ENCODE peak calls at places on chromosomes 12 and 14, in five cellular contexts. J is HepG2, W is K562, K is SK-N-SH, F is GM12878. T is an unnamed sample. For H3K27me3, the result is how much of the 10 kb centered on the place peaks cover.

GRCh38 chr14:29782041-29782440 is 145.6 kb downstream of the PRKD1 start:
- DNase-seq in J (no peak), W (no peak), K (no peak), F (no peak), T (no peak)

GRCh38 chr12:67929373-67929772 is 59.9 kb upstream of the IFNG-AS1 start:
- DNase-seq in J (no peak), W (no peak), K (no peak), F (no peak), T (no peak)

GRCh38 chr12:108302471-108303311 is 36.4 kb downstream of the CMKLR1 start:
- DNase-seq in J (peak), W (no peak), K (peak), F (no peak), T (no peak)

GRCh38 chr14:99803803-99804202 is 10.6 kb downstream of the EML1 start:
- DNase-seq in J (no peak), W (no peak), K (no peak), F (no peak), T (no peak)

GRCh38 chr14:76995279-76996035 is 33.1 kb downstream of the IRF2BPL start:
- DNase-seq in J (no peak), W (no peak), K (no peak), F (no peak), T (no peak)

GRCh38 chr14:20679907-20680306 is 4.5 kb upstream of the RNASE4 start:
- DNase-seq in J (peak), W (peak), K (peak), F (no peak), T (peak)

GRCh38 chr12:57454566-57455373 is at the start of gene INHBE:
- DNase-seq in J (peak), W (peak), K (no peak), F (no peak), T (peak)

GRCh38 chr14:23373041-23373440 is 432 bp downstream of the IL25 start:
- DNase-seq in J (no peak), W (no peak), K (no peak), F (no peak), T (no peak)

GRCh38 chr12:82627799-82628198 is 58.9 kb upstream of the TMTC2 start:
- DNase-seq in J (peak), W (no peak), K (peak), F (no peak), T (peak)

GRCh38 chr14:58107947-58108552 is 44.0 kb downstream of the ARMH4 start:
- DNase-seq in J (peak), W (peak), K (peak), F (no peak), T (peak)

GRCh38 chr14:48974994-48975393 is 611.2 kb downstream of the RPS29 start:
- DNase-seq in J (no peak), W (no peak), K (no peak), F (no peak), T (no peak)

GRCh38 chr12:27969901-27970390 is 2.6 kb downstream of the PTHLH start:
- DNase-seq in J (peak), W (peak), K (no peak), F (peak), T (peak)

GRCh38 chr12:122117979-122118378 is 39.4 kb downstream of the MLXIP start:
- DNase-seq in J (no peak), W (no peak), K (no peak), F (no peak), T (peak)

GRCh38 chr12:117047810-117048584 is 51.2 kb downstream of the TESC start:
- DNase-seq in J (peak), W (no peak), K (no peak), F (no peak), T (peak)

GRCh38 chr12:107474639-107475539 is 210.7 kb upstream of the PWP1 start:
- DNase-seq in J (no peak), W (no peak), K (no peak), F (no peak), T (peak)

GRCh38 chr12:29103539-29103974 is 45.5 kb upstream of the FAR2 start:
- DNase-seq in J (no peak), W (no peak), K (no peak), F (peak), T (no peak)

GRCh38 chr14:55705651-55706340 is 125.8 kb downstream of the KTN1 start:
- DNase-seq in J (peak), W (no peak), K (no peak), F (no peak), T (no peak)

GRCh38 chr14:89933002-89933401 is 21.5 kb downstream of the EFCAB11 start:
- DNase-seq in J (no peak), W (no peak), K (no peak), F (no peak), T (no peak)

GRCh38 chr12:110765144-110765543 is 22.5 kb upstream of the PPP1CC start:
- DNase-seq in J (no peak), W (no peak), K (no peak), F (no peak), T (no peak)

GRCh38 chr12:47734725-47735480 is 9.6 kb upstream of the ENDOU start:
- DNase-seq in J (no peak), W (no peak), K (peak), F (no peak), T (no peak)

GRCh38 chr14:67311868-67312267 is 47.7 kb downstream of the ATP6V1D start:
- DNase-seq in J (peak), W (no peak), K (no peak), F (no peak), T (no peak)

GRCh38 chr12:27936196-27936595 is 36.3 kb downstream of the PTHLH start:
- DNase-seq in J (no peak), W (no peak), K (no peak), F (no peak), T (peak)

GRCh38 chr12:50224026-50224692 is 57.0 kb upstream of the CERS5 start:
- DNase-seq in J (peak), W (no peak), K (no peak), F (no peak), T (peak)

GRCh38 chr12:91381309-91381804 is 198.7 kb upstream of the DCN start:
- DNase-seq in J (no peak), W (no peak), K (peak), F (peak), T (peak)

GRCh38 chr12:29710104-29710503 is 73.6 kb downstream of the TMTC1 start:
- DNase-seq in J (no peak), W (no peak), K (peak), F (no peak), T (no peak)

GRCh38 chr14:61616524-61617185 is 78.7 kb upstream of the HIF1A start:
- DNase-seq in J (peak), W (no peak), K (no peak), F (no peak), T (peak)

GRCh38 chr12:96194901-96195844 is 998 bp downstream of the ELK3 start:
- DNase-seq in J (no peak), W (peak), K (peak), F (peak), T (peak)

GRCh38 chr12:92675092-92675865 is 27.5 kb upstream of the PLEKHG7 start:
- DNase-seq in J (no peak), W (no peak), K (no peak), F (no peak), T (peak)

GRCh38 chr12:132185698-132186097 is 41.4 kb downstream of the NOC4L start:
- DNase-seq in J (no peak), W (no peak), K (no peak), F (no peak), T (no peak)

GRCh38 chr12:15590180-15590826 is 198.9 kb downstream of the EPS8 start:
- DNase-seq in J (peak), W (peak), K (peak), F (peak), T (peak)

GRCh38 chr12:97748298-97748697 is 285.7 kb downstream of the RMST start:
- DNase-seq in J (no peak), W (no peak), K (no peak), F (no peak), T (no peak)

GRCh38 chr12:98948566-98948965 is 303.5 kb downstream of the APAF1 start:
- DNase-seq in J (no peak), W (no peak), K (no peak), F (no peak), T (no peak)

GRCh38 chr14:39230416-39230815 is 3.3 kb upstream of the MIA2 start:
- DNase-seq in J (no peak), W (no peak), K (no peak), F (no peak), T (peak)

GRCh38 chr12:9214536-9214935 is 6.3 kb upstream of the PZP start:
- DNase-seq in J (peak), W (no peak), K (no peak), F (no peak), T (no peak)

DNA sequence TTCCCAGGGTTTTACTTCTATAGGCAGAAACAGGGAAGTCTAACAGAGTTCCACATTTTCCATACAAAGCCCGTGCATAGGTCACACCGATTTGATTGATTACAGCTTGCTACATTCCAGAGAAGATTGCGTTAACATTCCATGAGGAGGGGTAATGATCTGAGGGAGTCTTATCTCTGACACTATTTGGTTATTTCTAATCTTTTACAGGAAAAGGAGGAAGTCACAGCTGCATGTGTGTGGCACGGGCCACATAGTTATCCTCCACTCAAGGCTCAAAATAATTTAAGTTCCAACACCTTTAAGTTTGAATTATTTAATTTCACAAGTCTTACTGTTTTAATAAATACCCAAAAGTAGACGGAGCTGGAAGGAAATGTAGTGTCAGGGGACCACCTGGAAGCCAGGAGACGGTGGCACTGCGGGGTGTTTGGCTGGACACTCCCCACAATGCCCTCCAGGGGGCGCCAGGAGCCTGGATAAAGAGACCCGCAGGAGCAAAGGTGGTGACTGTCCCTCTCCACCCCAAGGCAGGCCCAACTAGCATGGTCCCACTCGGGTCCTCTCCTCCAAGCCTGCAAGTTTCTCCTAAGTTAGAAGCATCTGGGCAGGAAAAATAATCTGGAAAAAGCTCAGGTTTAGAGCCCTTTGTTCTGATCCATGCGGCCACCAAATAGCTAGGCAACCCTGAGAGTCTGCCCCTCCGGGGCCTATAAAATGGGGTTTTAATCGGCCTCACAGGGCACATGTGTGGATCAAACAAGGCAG is 20.2 kb downstream of the KRT8 start:
- DNase-seq in J (peak), W (peak), K (peak), F (no peak), T (peak)
- TF ChIP-seq SMC3 in J (peak), W (peak), K (peak), F (peak), T (peak)

GRCh38 chr12:1826867-1827705 is 6.7 kb downstream of the LRTM2 start:
- DNase-seq in J (no peak), W (no peak), K (no peak), F (no peak), T (no peak)
- H3K27me3 ChIP-seq in J (under half), W (under half), K (under half), F (under half), T (half or more)

DNA sequence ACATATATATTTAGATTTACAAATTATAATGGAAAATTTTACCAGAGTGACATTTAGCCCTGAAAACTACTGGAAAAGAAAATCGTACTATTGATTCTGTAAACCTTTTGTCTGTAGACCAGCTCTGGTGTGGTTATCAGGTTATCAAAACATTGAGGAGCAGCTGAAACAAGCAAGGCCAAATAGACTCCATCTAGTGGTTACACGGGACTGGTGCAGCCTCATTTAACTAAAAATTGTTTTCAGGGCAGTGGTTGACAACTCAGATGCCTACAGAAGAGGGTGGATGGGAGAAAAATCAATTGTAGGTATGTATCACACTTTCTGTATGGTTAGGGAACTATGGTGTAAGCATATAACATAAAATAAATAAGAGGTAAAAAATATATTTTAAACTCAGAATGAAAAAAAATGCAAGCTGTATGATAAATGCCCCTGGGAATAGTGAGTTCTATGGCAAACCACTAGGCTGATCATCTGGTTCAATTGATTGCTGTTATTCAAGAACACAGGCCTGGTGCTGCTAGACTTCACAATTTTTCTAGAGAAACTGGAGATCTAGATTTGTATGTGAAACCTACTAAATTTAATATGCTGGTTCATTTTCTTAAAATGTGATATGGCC is 51.2 kb downstream of the ACSS3 start:
- DNase-seq in J (peak), W (peak), K (peak), F (peak), T (peak)
- TF ChIP-seq SMC3 in J (peak), W (no peak), K (peak), F (peak), T (peak)

GRCh38 chr12:130086777-130087176 is 75.5 kb upstream of the FZD10 start:
- DNase-seq in J (no peak), W (no peak), K (no peak), F (no peak), T (no peak)

GRCh38 chr12:130086248-130086647 is 76.0 kb upstream of the FZD10 start:
- DNase-seq in J (no peak), W (no peak), K (no peak), F (no peak), T (no peak)

GRCh38 chr12:130088509-130088908 is 73.8 kb upstream of the FZD10 start:
- DNase-seq in J (no peak), W (no peak), K (no peak), F (no peak), T (no peak)

GRCh38 chr12:130084359-130084758 is 77.9 kb upstream of the FZD10 start:
- DNase-seq in J (no peak), W (no peak), K (no peak), F (no peak), T (no peak)

GRCh38 chr12:130087222-130087621 is 75.0 kb upstream of the FZD10 start:
- DNase-seq in J (no peak), W (no peak), K (no peak), F (no peak), T (no peak)
- H3K27me3 ChIP-seq in J (under half), W (under half), K (under half), F (under half), T (under half)

GRCh38 chr12:69570545-69571399 is 14.5 kb upstream of the CCT2 start:
- DNase-seq in J (peak), W (peak), K (peak), F (peak), T (peak)
- TF ChIP-seq SMC3 in J (peak), W (peak), K (peak), F (peak), T (peak)

T was measured in IMR-90.